ENCODE peak calls at places on chromosomes 6 and 20, in five cellular contexts. U, S, X, J and M are unnamed samples. For H3K9me3, the result is how much of the 10 kb centered on the place peaks cover.

GRCh38 chr6:95249176-95249575 is 328.2 kb upstream of the MANEA start:
- DNase-seq in X (no peak), S (peak), J (no peak), U (no peak), M (no peak)

GRCh38 chr20:32575227-32575581 is 9.9 kb downstream of the NOL4L start:
- DNase-seq in X (no peak), J (no peak), U (no peak), S (no peak), M (no peak)

GRCh38 chr6:96812077-96812703 is 25.1 kb downstream of the GPR63 start:
- DNase-seq in X (no peak), U (no peak), S (no peak), J (no peak), M (no peak)

GRCh38 chr6:132122871-132123270 is 171.7 kb upstream of the CCN2 start:
- DNase-seq in X (no peak), U (no peak), S (no peak), J (no peak), M (no peak)

GRCh38 chr6:37244430-37245310 is 12.9 kb upstream of the TBC1D22B start:
- DNase-seq in J (no peak), U (peak), X (no peak), S (peak), M (peak)

GRCh38 chr6:90284236-90284744 is 12.4 kb downstream of the BACH2 start:
- DNase-seq in X (no peak), S (peak), J (peak), U (no peak), M (no peak)

GRCh38 chr6:34922177-34922663 is 33.2 kb downstream of the ANKS1A start:
- DNase-seq in J (no peak), U (no peak), X (no peak), S (peak), M (no peak)

GRCh38 chr6:104187616-104188015 is 672.1 kb downstream of the HACE1 start:
- DNase-seq in S (no peak), J (no peak), U (no peak), X (no peak), M (no peak)

GRCh38 chr6:166626177-166627038 is 643 bp downstream of the RPS6KA2 start:
- DNase-seq in X (peak), S (no peak), J (peak), U (no peak), M (peak)

GRCh38 chr6:80543151-80543550 is 436.7 kb downstream of the BCKDHB start:
- DNase-seq in S (no peak), J (no peak), U (no peak), X (no peak), M (no peak)

GRCh38 chr20:63318391-63319163 is 25.6 kb downstream of the COL20A1 start:
- DNase-seq in X (no peak), U (no peak), S (no peak), J (no peak), M (peak)

GRCh38 chr6:2768696-2769095 is 3.5 kb downstream of the WRNIP1 start:
- DNase-seq in S (no peak), J (no peak), X (no peak), U (no peak), M (no peak)

GRCh38 chr6:306641-307061 is 14.4 kb downstream of the DUSP22 start:
- DNase-seq in S (no peak), J (no peak), U (no peak), X (no peak), M (peak)
- H3K9me3 ChIP-seq in S (under half), J (under half), U (under half), X (under half), M (under half)

GRCh38 chr20:58531657-58532056 is 16.5 kb upstream of the APCDD1L start:
- DNase-seq in X (no peak), S (no peak), U (no peak), J (no peak), M (no peak)
- H3K9me3 ChIP-seq in X (under half), S (half or more), U (under half), J (under half), M (under half)

GRCh38 chr6:48701572-48701971 is 590.6 kb upstream of the PTCHD4 start:
- DNase-seq in S (no peak), J (no peak), X (no peak), U (no peak), M (peak)

GRCh38 chr6:48691420-48691819 is 580.4 kb upstream of the PTCHD4 start:
- DNase-seq in U (no peak), X (no peak), S (no peak), J (no peak), M (no peak)

GRCh38 chr6:48695872-48696271 is 584.9 kb upstream of the PTCHD4 start:
- DNase-seq in X (no peak), J (no peak), S (no peak), U (no peak), M (no peak)
- H3K9me3 ChIP-seq in X (under half), J (under half), S (under half), U (under half), M (under half)

DNA sequence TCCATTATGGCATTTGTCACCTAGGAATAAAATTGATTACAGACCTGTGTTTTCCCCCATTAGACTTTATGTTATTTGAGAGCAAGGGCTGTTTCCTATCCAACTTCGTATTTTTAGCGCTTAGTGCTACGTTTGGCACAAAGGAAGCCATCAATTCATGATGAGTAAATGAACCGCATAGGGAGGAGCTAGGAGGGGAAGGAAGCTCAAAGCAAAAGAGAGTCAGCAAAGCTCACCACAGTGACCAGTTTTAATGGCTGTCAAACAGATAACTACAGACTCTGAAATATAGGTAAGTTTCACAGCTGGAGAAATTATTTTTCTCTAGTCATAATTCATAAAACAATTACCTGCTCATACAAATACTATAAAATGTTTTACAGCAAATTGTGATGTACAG is 6.9 kb upstream of the SAMD3 start:
- DNase-seq in X (no peak), U (no peak), J (no peak), S (no peak), M (no peak)
- H3K9me3 ChIP-seq in X (under half), U (under half), J (under half), S (under half), M (under half)

GRCh38 chr6:157430834-157431233 is 49.8 kb downstream of the ZDHHC14 start:
- DNase-seq in J (no peak), S (no peak), U (peak), X (no peak), M (no peak)
- H3K9me3 ChIP-seq in J (under half), S (under half), U (under half), X (under half), M (under half)

GRCh38 chr20:56151834-56152233 is 96.7 kb upstream of the MC3R start:
- DNase-seq in X (no peak), J (no peak), U (no peak), S (no peak), M (no peak)
- H3K9me3 ChIP-seq in X (under half), J (under half), U (under half), S (under half), M (under half)

GRCh38 chr6:154247119-154247814 is 109.3 kb downstream of the IPCEF1 start:
- DNase-seq in J (peak), U (no peak), S (no peak), X (no peak), M (no peak)

GRCh38 chr6:154246723-154247118 is 109.9 kb downstream of the IPCEF1 start:
- DNase-seq in X (no peak), S (no peak), J (no peak), U (no peak), M (no peak)

GRCh38 chr6:154252676-154253075 is 103.9 kb downstream of the IPCEF1 start:
- DNase-seq in X (no peak), U (no peak), J (no peak), S (no peak), M (no peak)

GRCh38 chr6:154245542-154245941 is 111.1 kb downstream of the IPCEF1 start:
- DNase-seq in U (no peak), J (no peak), X (no peak), S (no peak), M (no peak)

GRCh38 chr6:154249499-154250298 is 106.9 kb downstream of the IPCEF1 start:
- DNase-seq in S (no peak), U (no peak), X (no peak), J (peak), M (no peak)
- H3K9me3 ChIP-seq in S (under half), U (under half), X (under half), J (under half), M (under half)

DNA sequence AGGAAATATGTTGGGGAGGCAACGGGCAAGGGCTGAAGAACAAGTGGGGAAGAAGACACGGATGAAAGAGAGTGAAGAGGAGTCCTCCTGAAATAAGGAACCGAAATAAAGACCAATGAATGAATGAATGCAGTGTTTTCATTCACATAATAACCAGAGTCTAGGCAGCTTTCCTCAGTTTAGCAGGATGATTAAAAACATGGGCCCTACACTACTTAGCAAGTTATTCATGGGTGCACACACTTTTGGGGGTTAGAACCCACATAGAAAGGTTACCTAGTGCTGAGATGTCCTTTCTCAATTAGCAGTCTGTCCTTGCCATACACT is 5.9 kb upstream of the FUCA2 start:
- DNase-seq in U (no peak), X (no peak), J (no peak), S (no peak), M (no peak)
- H3K9me3 ChIP-seq in U (under half), X (under half), J (under half), S (under half), M (under half)

GRCh38 chr6:23081701-23082100 is 512.3 kb downstream of the HDGFL1 start:
- DNase-seq in S (peak), J (no peak), X (no peak), U (no peak), M (no peak)
- H3K9me3 ChIP-seq in S (under half), J (under half), X (under half), U (under half), M (under half)

DNA sequence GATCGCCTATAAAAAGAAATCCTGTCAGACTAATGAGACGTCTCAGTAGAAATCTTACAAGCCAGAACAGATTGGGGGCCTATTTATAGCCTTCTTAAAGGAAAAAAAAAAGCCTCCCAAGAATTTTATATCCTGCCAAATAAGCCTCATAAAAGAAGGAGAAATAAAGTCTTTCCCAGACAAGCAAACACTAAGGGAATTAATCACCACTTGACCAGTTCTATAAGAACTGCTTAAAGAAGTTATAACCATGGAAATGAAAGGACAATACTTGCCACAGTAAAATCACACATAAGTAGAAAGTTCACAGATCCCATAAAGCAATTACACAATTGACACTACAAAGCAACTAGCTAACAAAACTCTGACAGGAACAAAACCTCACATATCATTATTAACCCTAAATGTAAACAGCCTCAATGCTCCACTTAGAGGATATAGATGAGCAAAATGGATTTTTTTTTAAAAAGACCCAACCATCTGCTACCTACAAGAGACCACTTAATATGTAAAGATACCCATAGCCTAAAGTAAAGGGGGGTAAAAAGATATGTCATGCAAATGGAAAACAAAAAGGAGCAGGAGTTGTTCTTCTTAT is 13.4 kb downstream of the SLC22A16 start:
- DNase-seq in S (peak), X (no peak), U (no peak), J (no peak), M (no peak)
- H3K9me3 ChIP-seq in S (under half), X (under half), U (under half), J (under half), M (under half)